ENCODE peak calls at places on chromosomes 16 and 17, in six cellular contexts. M is GM12878, V is A549, L is IMR-90, B is upper lobe of left lung, Z is body of pancreas. K is an unnamed sample.

GRCh38 chr17:4520881-4521600 is 22.4 kb downstream of the SPNS2 start:
- ATAC-seq in M (no peak), V (no peak), L (peak), B (peak), Z (peak), K (peak)

GRCh38 chr16:88005148-88005547 is 53.9 kb downstream of the BANP start:
- ATAC-seq in M (no peak), V (peak), L (no peak), B (peak), Z (no peak), K (no peak)

GRCh38 chr16:53068423-53068833 is 13.6 kb downstream of the CHD9 start:
- ATAC-seq in M (peak), V (no peak), L (no peak), B (no peak), Z (no peak), K (no peak)

GRCh38 chr17:8455660-8456059 is 20.0 kb downstream of the NDEL1 start:
- ATAC-seq in M (no peak), V (no peak), L (no peak), B (no peak), Z (no peak), K (no peak)

GRCh38 chr17:7856081-7856791 is 1.1 kb downstream of the NAA38 start:
- ATAC-seq in M (peak), V (no peak), L (no peak), B (no peak), Z (no peak), K (no peak)

GRCh38 chr17:46819906-46820351 is 1.4 kb upstream of the WNT3 start:
- ATAC-seq in M (no peak), V (no peak), L (no peak), B (no peak), Z (no peak), K (no peak)

GRCh38 chr17:29073520-29073919 is 30.6 kb downstream of the PIPOX start:
- ATAC-seq in M (no peak), V (no peak), L (no peak), B (no peak), Z (no peak), K (no peak)

GRCh38 chr16:7025616-7026190 is 306.9 kb upstream of the RBFOX1 start:
- ATAC-seq in M (peak), V (peak), L (no peak), B (peak), Z (no peak), K (no peak)

GRCh38 chr17:65809366-65809765 is 247.9 kb upstream of the AXIN2 start:
- ATAC-seq in M (no peak), V (no peak), L (no peak), B (no peak), Z (no peak), K (no peak)

GRCh38 chr17:75633484-75634375 is 496 bp downstream of the SMIM5 start:
- ATAC-seq in M (peak), V (peak), L (peak), B (peak), Z (peak), K (peak)

GRCh38 chr16:70432800-70433455 is 6.0 kb downstream of the ST3GAL2 start:
- ATAC-seq in M (peak), V (no peak), L (no peak), B (no peak), Z (no peak), K (peak)
- TF ChIP-seq POLR2A in M (no peak), V (no peak), L (no peak), B (no peak), Z (no peak), K (no peak)

DNA sequence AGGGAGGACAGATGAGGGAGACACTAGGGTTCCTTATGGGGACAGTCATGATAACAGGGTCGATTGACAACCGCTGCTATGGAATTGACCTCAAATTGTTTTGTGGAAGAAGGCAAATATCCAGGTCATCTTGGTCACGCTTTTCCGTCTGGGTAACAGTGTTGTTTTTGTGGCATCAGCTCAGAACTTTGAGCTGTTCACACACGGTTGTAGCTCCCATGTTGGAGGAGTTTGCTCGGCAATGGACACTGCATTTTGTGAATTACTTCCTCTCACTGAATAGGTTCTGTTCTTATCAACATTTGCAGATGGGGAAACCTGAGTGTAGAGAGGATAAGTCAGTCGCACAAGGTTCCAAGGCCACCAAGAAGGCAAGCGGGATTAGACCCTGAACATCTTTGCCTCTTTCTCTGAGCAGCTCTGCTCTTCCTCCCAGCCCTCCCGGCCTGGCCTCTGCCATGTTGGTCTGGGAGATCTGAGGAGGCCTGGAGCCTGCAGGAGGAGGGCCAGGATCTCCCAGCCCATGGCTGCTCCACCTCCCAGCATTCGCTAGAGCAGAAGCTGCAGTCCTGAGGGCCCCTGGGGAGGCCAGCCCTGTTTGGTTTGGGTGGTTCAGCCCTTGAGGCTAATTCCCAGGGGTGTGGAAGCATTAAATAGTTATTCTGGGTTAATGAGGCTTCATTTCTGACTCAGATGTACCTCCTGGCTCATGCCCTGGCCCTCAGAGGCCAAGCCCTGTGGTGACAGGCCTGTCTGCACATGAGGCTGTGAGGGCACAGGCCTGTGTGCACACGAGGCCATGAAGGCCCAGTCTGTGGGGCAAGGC is 154.2 kb upstream of the PLCG2 start:
- ATAC-seq in M (peak), V (no peak), L (no peak), B (no peak), Z (no peak), K (no peak)
- TF ChIP-seq CTCF in M (no peak), V (no peak), L (no peak), B (no peak), Z (no peak), K (no peak)

GRCh38 chr16:79434097-79434496 is 166.4 kb downstream of the MAF start:
- ATAC-seq in M (no peak), V (no peak), L (no peak), B (no peak), Z (no peak), K (no peak)

GRCh38 chr16:79431923-79432322 is 168.6 kb downstream of the MAF start:
- ATAC-seq in M (no peak), V (no peak), L (no peak), B (no peak), Z (no peak), K (no peak)

GRCh38 chr16:79436885-79437284 is 163.7 kb downstream of the MAF start:
- ATAC-seq in M (no peak), V (no peak), L (no peak), B (no peak), Z (no peak), K (no peak)

GRCh38 chr16:79437764-79438728 is 162.5 kb downstream of the MAF start:
- ATAC-seq in M (no peak), V (no peak), L (no peak), B (peak), Z (peak), K (no peak)

DNA sequence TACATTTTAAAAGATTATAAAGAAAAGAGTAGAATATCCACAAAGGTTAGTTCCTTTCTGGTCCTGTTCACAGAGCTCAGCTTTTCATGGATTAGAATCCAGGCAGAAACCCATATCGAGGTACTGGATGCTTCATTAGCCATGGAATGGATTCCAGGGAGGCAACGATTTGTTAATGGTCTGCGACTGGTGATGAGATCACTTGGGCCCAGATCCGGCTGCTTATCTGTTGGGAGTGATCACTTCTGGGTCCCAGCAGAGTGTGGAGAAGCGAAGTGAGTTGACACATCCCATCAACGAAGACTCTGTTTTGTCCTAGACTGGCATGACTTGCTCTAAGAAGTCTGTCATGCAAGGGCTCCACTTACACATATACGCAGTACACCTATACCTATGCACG is 165.8 kb downstream of the MAF start:
- ATAC-seq in M (no peak), V (no peak), L (no peak), B (peak), Z (no peak), K (no peak)
- TF ChIP-seq POLR2A in M (no peak), V (no peak), L (no peak), B (no peak), Z (no peak), K (no peak)

GRCh38 chr17:76737676-76738467 is at the start of gene MFSD11:
- ATAC-seq in M (peak), V (peak), L (peak), B (peak), Z (peak), K (peak)
- TF ChIP-seq CTCF in M (no peak), V (no peak), L (no peak), B (no peak), Z (no peak), K (peak)

GRCh38 chr16:75065149-75065807 is 51.3 kb downstream of the LDHD start:
- ATAC-seq in M (no peak), V (no peak), L (no peak), B (peak), Z (no peak), K (no peak)
- TF ChIP-seq POLR2A in M (no peak), V (no peak), L (no peak), B (no peak), Z (no peak), K (no peak)